ENCODE peak calls at places on chromosome 9, in nine cellular contexts. One of them, this sample, is unnamed.

GRCh38 chr9:23659346-23660006 is 166.6 kb downstream of the ELAVL2 start:
- DNase-seq in SW480: no peak
- DNase-seq in HEK293T: no peak
- DNase-seq in AG08396: no peak
- DNase-seq in AG08395: no peak
- DNase-seq in NCI-H146: no peak
- DNase-seq in NCI-H345: no peak
- DNase-seq in testis: no peak
- DNase-seq in tibial artery: no peak
- DNase-seq in this sample: no peak

GRCh38 chr9:92522983-92523970 is 12.5 kb downstream of the ECM2 start:
- DNase-seq in NCI-H146: no peak
- DNase-seq in tibial artery: no peak
- DNase-seq in AG08396: no peak
- DNase-seq in AG08395: no peak
- DNase-seq in NCI-H345: no peak
- DNase-seq in HEK293T: no peak
- DNase-seq in testis: no peak
- DNase-seq in SW480: no peak
- DNase-seq in this sample: no peak

GRCh38 chr9:126781717-126782388 is 23.0 kb upstream of the ZBTB43 start:
- DNase-seq in tibial artery: peak; percentile 77
- DNase-seq in SW480: peak; percentile 64
- DNase-seq in HEK293T: peak; percentile 91
- DNase-seq in NCI-H345: peak; percentile 84
- DNase-seq in AG08396: peak; percentile 82
- DNase-seq in NCI-H146: peak; percentile 68
- DNase-seq in AG08395: peak; percentile 82
- DNase-seq in testis: peak; percentile 92
- DNase-seq in this sample: peak; percentile 67

GRCh38 chr9:137150485-137151060 is 11.6 kb downstream of the GRIN1 start:
- DNase-seq in AG08395: no peak
- DNase-seq in AG08396: no peak
- DNase-seq in HEK293T: peak; percentile 80
- DNase-seq in tibial artery: no peak
- DNase-seq in NCI-H345: peak; percentile 75
- DNase-seq in NCI-H146: peak; percentile 91
- DNase-seq in testis: peak; percentile 77
- DNase-seq in SW480: peak; percentile 83
- DNase-seq in this sample: peak; percentile 16

GRCh38 chr9:127568618-127568970 is 43.5 kb upstream of the STXBP1 start:
- DNase-seq in SW480: no peak
- DNase-seq in tibial artery: no peak
- DNase-seq in NCI-H146: no peak
- DNase-seq in NCI-H345: no peak
- DNase-seq in HEK293T: no peak
- DNase-seq in AG08395: no peak
- DNase-seq in testis: no peak
- DNase-seq in AG08396: no peak
- DNase-seq in this sample: no peak

GRCh38 chr9:32550046-32550608 is 2.0 kb upstream of the SMIM27 start:
- DNase-seq in testis: peak; percentile 59
- DNase-seq in NCI-H345: no peak
- DNase-seq in NCI-H146: no peak
- DNase-seq in AG08395: peak; percentile 13
- DNase-seq in AG08396: peak; percentile 29
- DNase-seq in HEK293T: peak; percentile 12
- DNase-seq in tibial artery: no peak
- DNase-seq in SW480: peak; percentile 27
- DNase-seq in this sample: peak; percentile 32

GRCh38 chr9:127563579-127563978 is 48.5 kb upstream of the STXBP1 start:
- DNase-seq in testis: no peak
- DNase-seq in SW480: no peak
- DNase-seq in HEK293T: no peak
- DNase-seq in AG08395: no peak
- DNase-seq in NCI-H345: no peak
- DNase-seq in tibial artery: no peak
- DNase-seq in NCI-H146: no peak
- DNase-seq in AG08396: no peak
- DNase-seq in this sample: no peak

GRCh38 chr9:18863821-18864220 is 169.2 kb downstream of the SAXO1 start:
- DNase-seq in NCI-H345: no peak
- DNase-seq in HEK293T: no peak
- DNase-seq in AG08396: no peak
- DNase-seq in AG08395: peak; percentile 43
- DNase-seq in testis: no peak
- DNase-seq in NCI-H146: no peak
- DNase-seq in tibial artery: no peak
- DNase-seq in SW480: no peak
- DNase-seq in this sample: no peak

GRCh38 chr9:92983984-92984589 is 36.8 kb downstream of the FGD3 start:
- DNase-seq in NCI-H345: no peak
- DNase-seq in AG08395: no peak
- DNase-seq in NCI-H146: no peak
- DNase-seq in AG08396: no peak
- DNase-seq in tibial artery: no peak
- DNase-seq in testis: no peak
- DNase-seq in HEK293T: no peak
- DNase-seq in SW480: no peak
- DNase-seq in this sample: no peak

GRCh38 chr9:130276121-130276520 is 10.6 kb downstream of the HMCN2 start:
- DNase-seq in HEK293T: no peak
- DNase-seq in tibial artery: no peak
- DNase-seq in AG08395: peak; percentile 77
- DNase-seq in SW480: peak; percentile 19
- DNase-seq in testis: no peak
- DNase-seq in NCI-H345: no peak
- DNase-seq in NCI-H146: no peak
- DNase-seq in AG08396: peak; percentile 81
- DNase-seq in this sample: peak; percentile 67

GRCh38 chr9:73566627-73567026 is 415.0 kb downstream of the ANXA1 start:
- DNase-seq in NCI-H345: no peak
- DNase-seq in HEK293T: no peak
- DNase-seq in AG08395: no peak
- DNase-seq in tibial artery: no peak
- DNase-seq in AG08396: no peak
- DNase-seq in testis: no peak
- DNase-seq in NCI-H146: no peak
- DNase-seq in SW480: no peak
- DNase-seq in this sample: no peak

GRCh38 chr9:136079211-136079915 is 15.7 kb downstream of the NACC2 start:
- DNase-seq in NCI-H146: no peak
- DNase-seq in AG08395: no peak
- DNase-seq in NCI-H345: peak; percentile 65
- DNase-seq in AG08396: no peak
- DNase-seq in SW480: no peak
- DNase-seq in tibial artery: peak; percentile 68
- DNase-seq in testis: no peak
- DNase-seq in HEK293T: no peak
- DNase-seq in this sample: no peak

GRCh38 chr9:89309608-89310485 is 1.1 kb upstream of the CKS2 start:
- DNase-seq in HEK293T: no peak
- DNase-seq in NCI-H146: no peak
- DNase-seq in SW480: peak; percentile 13
- DNase-seq in AG08395: no peak
- DNase-seq in testis: no peak
- DNase-seq in AG08396: no peak
- DNase-seq in NCI-H345: no peak
- DNase-seq in tibial artery: no peak
- DNase-seq in this sample: no peak

GRCh38 chr9:136596219-136596616 is 50.4 kb upstream of the NOTCH1 start:
- DNase-seq in AG08396: no peak
- DNase-seq in SW480: no peak
- DNase-seq in AG08395: no peak
- DNase-seq in NCI-H146: no peak
- DNase-seq in testis: no peak
- DNase-seq in HEK293T: no peak
- DNase-seq in NCI-H345: no peak
- DNase-seq in tibial artery: no peak
- DNase-seq in this sample: no peak

GRCh38 chr9:18473551-18474279 is at the start of gene ADAMTSL1:
- DNase-seq in tibial artery: no peak
- DNase-seq in AG08395: peak; percentile 64
- DNase-seq in NCI-H146: peak; percentile 89
- DNase-seq in SW480: no peak
- DNase-seq in testis: peak; percentile 32
- DNase-seq in AG08396: peak; percentile 33
- DNase-seq in NCI-H345: peak; percentile 92
- DNase-seq in HEK293T: peak; percentile 54
- DNase-seq in this sample: peak; percentile 83

GRCh38 chr9:111622626-111623025 is 8.5 kb upstream of the DNAJC25 start:
- DNase-seq in tibial artery: peak; percentile 82
- DNase-seq in HEK293T: no peak
- DNase-seq in testis: no peak
- DNase-seq in AG08396: peak; percentile 82
- DNase-seq in AG08395: peak; percentile 84
- DNase-seq in NCI-H146: no peak
- DNase-seq in NCI-H345: no peak
- DNase-seq in SW480: peak; percentile 64
- DNase-seq in this sample: peak; percentile 40

GRCh38 chr9:137723396-137724113 is 104.8 kb downstream of the EHMT1 start:
- DNase-seq in AG08395: no peak
- DNase-seq in AG08396: no peak
- DNase-seq in testis: no peak
- DNase-seq in HEK293T: no peak
- DNase-seq in tibial artery: no peak
- DNase-seq in NCI-H345: no peak
- DNase-seq in SW480: no peak
- DNase-seq in NCI-H146: no peak
- DNase-seq in this sample: no peak

GRCh38 chr9:2568689-2569088 is 52.9 kb upstream of the VLDLR start:
- DNase-seq in SW480: no peak
- DNase-seq in NCI-H146: no peak
- DNase-seq in HEK293T: no peak
- DNase-seq in testis: no peak
- DNase-seq in AG08395: no peak
- DNase-seq in NCI-H345: no peak
- DNase-seq in tibial artery: no peak
- DNase-seq in AG08396: no peak
- DNase-seq in this sample: no peak

GRCh38 chr9:88824711-88825110 is 166.6 kb upstream of the S1PR3 start:
- DNase-seq in testis: no peak
- DNase-seq in SW480: no peak
- DNase-seq in HEK293T: no peak
- DNase-seq in AG08396: no peak
- DNase-seq in AG08395: no peak
- DNase-seq in NCI-H146: no peak
- DNase-seq in tibial artery: no peak
- DNase-seq in NCI-H345: no peak
- DNase-seq in this sample: no peak